ENCODE peak calls at places on chromosome 6, in nine cellular contexts. V is WERI-Rb-1, Y is epithelial cell of esophagus, M is dorsolateral prefrontal cortex, K is endodermal cell, E is stomach, L is Peyer's patch, O is astrocyte of the spinal cord, N is MCF 10A. C is an unnamed sample.
A peak's percentile ranks its signal among the peaks of the same experiment; 100 is the strongest.

GRCh38 chr6:33297956-33298772 is 578 bp downstream of the RGL2 start:
- DNase-seq in E (peak; percentile 61), O (peak; percentile 73), M (peak; percentile 41), N (peak; percentile 91), K (peak; percentile 95), Y (peak; percentile 94), V (peak; percentile 79), L (peak; percentile 62), C (peak; percentile 73)

GRCh38 chr6:145319605-145320004 is 415.7 kb downstream of the EPM2A start:
- DNase-seq in L (no peak), M (no peak), Y (no peak), V (no peak), E (no peak), N (no peak), K (no peak), O (no peak), C (no peak)

GRCh38 chr6:158654498-158654897 is 4.6 kb downstream of the SYTL3 start:
- DNase-seq in V (peak; percentile 75), M (peak; percentile 69), Y (peak; percentile 57), E (peak; percentile 53), O (peak; percentile 65), L (no peak), K (peak; percentile 46), N (peak; percentile 48), C (no peak)

GRCh38 chr6:52955871-52956270 is 39.2 kb downstream of the GSTA4 start:
- DNase-seq in V (peak; percentile 96), L (no peak), K (no peak), E (no peak), N (no peak), Y (no peak), M (no peak), O (no peak), C (no peak)

GRCh38 chr6:143744593-143745151 is 66.9 kb downstream of the PHACTR2 start:
- DNase-seq in K (peak; percentile 63), V (no peak), N (peak; percentile 7), L (no peak), M (no peak), E (peak; percentile 40), Y (peak; percentile 44), O (no peak), C (peak; percentile 25)

GRCh38 chr6:24378473-24379097 is 20.7 kb upstream of the DCDC2 start:
- DNase-seq in N (no peak), L (no peak), O (no peak), K (no peak), E (no peak), V (no peak), Y (no peak), M (no peak), C (no peak)

GRCh38 chr6:10855233-10855632 is 16.9 kb upstream of the MAK start:
- DNase-seq in Y (no peak), N (no peak), M (no peak), O (no peak), L (no peak), K (no peak), E (no peak), V (no peak), C (no peak)

GRCh38 chr6:85866373-85866740 is 223.7 kb upstream of the SYNCRIP start:
- DNase-seq in L (no peak), N (peak; percentile 26), E (no peak), K (no peak), V (no peak), M (no peak), Y (no peak), O (no peak), C (no peak)

GRCh38 chr6:124857746-124858145 is 104.5 kb upstream of the RNF217 start:
- DNase-seq in K (no peak), E (no peak), M (no peak), L (no peak), Y (no peak), O (no peak), V (no peak), N (no peak), C (no peak)

GRCh38 chr6:48754631-48755030 is 643.6 kb upstream of the PTCHD4 start:
- DNase-seq in K (no peak), E (no peak), N (no peak), V (no peak), M (no peak), Y (peak; percentile 15), O (no peak), L (no peak), C (no peak)

GRCh38 chr6:21019614-21020013 is 485.4 kb downstream of the CDKAL1 start:
- DNase-seq in O (peak; percentile 29), Y (no peak), N (no peak), E (no peak), M (no peak), L (no peak), V (no peak), K (no peak), C (no peak)

GRCh38 chr6:157644043-157644810 is 178.8 kb upstream of the SNX9 start:
- DNase-seq in N (peak; percentile 37), K (no peak), Y (peak; percentile 64), O (no peak), M (peak; percentile 61), E (no peak), V (peak; percentile 35), L (no peak), C (no peak)

GRCh38 chr6:126337323-126337722 is 2.6 kb upstream of the CENPW start:
- DNase-seq in V (no peak), E (no peak), N (peak; percentile 86), K (no peak), Y (peak; percentile 85), L (no peak), O (no peak), M (no peak), C (no peak)

GRCh38 chr6:140992678-140993077 is 1140.0 kb upstream of the GJE1 start:
- DNase-seq in O (no peak), N (no peak), K (no peak), V (no peak), Y (no peak), L (no peak), M (no peak), E (no peak), C (no peak)

GRCh38 chr6:70706491-70707123 is 38.9 kb downstream of the SMAP1 start:
- DNase-seq in K (no peak), E (no peak), L (no peak), V (no peak), N (peak; percentile 61), Y (peak; percentile 53), O (peak; percentile 60), M (no peak), C (no peak)

GRCh38 chr6:44652551-44652950 is 265.0 kb downstream of the CDC5L start:
- DNase-seq in O (no peak), N (no peak), K (no peak), L (no peak), Y (no peak), E (no peak), M (no peak), V (no peak), C (no peak)
- TF ChIP-seq CTCF in O (no peak), N (no peak), K (no peak), L (no peak), Y (no peak), E (no peak), M (no peak), V (no peak), C (no peak)

GRCh38 chr6:115643762-115644161 is 416.9 kb downstream of the FRK start:
- DNase-seq in M (no peak), O (peak; percentile 44), Y (peak; percentile 11), E (no peak), L (no peak), K (no peak), V (no peak), N (peak; percentile 32), C (no peak)
- TF ChIP-seq CTCF in M (no peak), O (peak; percentile 25), Y (no peak), E (no peak), L (no peak), K (no peak), V (no peak), N (no peak), C (peak; percentile 7)

GRCh38 chr6:35954335-35954734 is 33.4 kb upstream of the SRPK1 start:
- DNase-seq in N (peak; percentile 28), O (no peak), E (no peak), K (no peak), V (no peak), L (no peak), M (no peak), Y (no peak), C (no peak)

GRCh38 chr6:35943390-35943789 is 22.5 kb upstream of the SRPK1 start:
- DNase-seq in L (no peak), N (no peak), Y (no peak), O (no peak), E (no peak), K (no peak), M (no peak), V (no peak), C (no peak)

GRCh38 chr6:35945650-35946025 is 24.7 kb upstream of the SRPK1 start:
- DNase-seq in E (no peak), M (no peak), L (no peak), Y (peak; percentile 36), N (no peak), V (no peak), O (no peak), K (no peak), C (no peak)

GRCh38 chr6:35948725-35949124 is 27.8 kb upstream of the SRPK1 start:
- DNase-seq in V (peak; percentile 84), M (no peak), K (peak; percentile 82), O (peak; percentile 11), Y (no peak), N (peak; percentile 34), L (no peak), E (no peak), C (no peak)
- TF ChIP-seq CTCF in V (peak; percentile 73), M (no peak), K (peak; percentile 71), O (peak; percentile 43), Y (no peak), N (no peak), L (no peak), E (no peak), C (peak; percentile 22)

GRCh38 chr6:168533428-168533827 is 92.4 kb downstream of the SMOC2 start:
- DNase-seq in V (no peak), O (no peak), Y (no peak), N (no peak), E (peak; percentile 55), M (no peak), K (no peak), L (no peak), C (peak; percentile 15)

GRCh38 chr6:168532070-168532469 is 91.1 kb downstream of the SMOC2 start:
- DNase-seq in K (no peak), L (no peak), M (no peak), N (no peak), E (no peak), O (no peak), V (no peak), Y (no peak), C (no peak)

GRCh38 chr6:168529214-168529613 is 88.2 kb downstream of the SMOC2 start:
- DNase-seq in Y (no peak), N (no peak), M (no peak), E (no peak), O (no peak), K (no peak), V (no peak), L (no peak), C (no peak)

GRCh38 chr6:168528457-168529095 is 87.6 kb downstream of the SMOC2 start:
- DNase-seq in E (no peak), N (no peak), M (no peak), O (peak; percentile 7), K (no peak), V (no peak), Y (no peak), L (no peak), C (no peak)

DNA sequence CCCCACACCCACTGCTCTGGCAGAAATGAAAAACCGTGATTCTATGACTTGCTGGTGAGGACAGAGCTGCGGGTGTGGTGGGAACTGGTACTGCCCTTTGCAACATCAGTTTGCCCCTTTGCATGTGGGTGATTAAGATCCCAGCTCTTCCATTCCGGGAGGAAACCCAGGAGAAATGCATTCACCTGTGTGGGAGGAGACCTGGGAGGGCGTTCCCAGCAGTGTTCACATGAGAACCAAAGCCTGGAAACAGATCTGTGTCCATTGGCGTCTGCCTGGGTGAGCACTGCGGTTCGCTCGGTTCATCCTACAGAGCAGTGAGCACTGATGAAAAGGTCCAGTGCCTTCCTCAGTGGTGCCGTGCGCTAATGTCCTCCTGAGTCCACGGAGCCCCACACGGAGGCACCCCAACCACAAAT is 89.7 kb downstream of the SMOC2 start:
- DNase-seq in M (no peak), L (no peak), N (peak; percentile 34), E (no peak), O (no peak), Y (no peak), K (no peak), V (no peak), C (no peak)
- TF ChIP-seq CTCF in M (no peak), L (no peak), N (no peak), E (no peak), O (no peak), Y (no peak), K (peak; percentile 53), V (no peak), C (no peak)